ENCODE peak calls at places on chromosomes 12 and 14, in ten cellular contexts. U is caudate nucleus; Z is aorta; L is astrocyte; J is heart left ventricle; B is neural progenitor cell; K is fibroblast of lung; C is GM12878; W is AG04450; V is naive thymus-derived CD4-positive, alpha-beta T cell. S is an unnamed sample.

GRCh38 chr12:3046441-3047200 is 30.6 kb upstream of the TSPAN9 start:
- DNase-seq in U (no peak), Z (no peak), L (no peak), J (peak), B (no peak), K (peak), C (no peak), W (no peak), V (no peak), S (no peak)

GRCh38 chr12:739349-739748 is 13.0 kb upstream of the WNK1 start:
- DNase-seq in U (no peak), Z (no peak), L (no peak), J (no peak), B (no peak), K (no peak), C (no peak), W (no peak), V (no peak), S (no peak)

GRCh38 chr12:132190012-132190755 is 45.9 kb downstream of the NOC4L start:
- DNase-seq in U (no peak), Z (no peak), L (no peak), J (peak), B (peak), K (no peak), C (no peak), W (no peak), V (no peak), S (no peak)

GRCh38 chr14:95136631-95137030 is 20.7 kb downstream of the DICER1 start:
- DNase-seq in U (no peak), Z (no peak), L (peak), J (no peak), B (no peak), K (no peak), C (no peak), W (no peak), V (no peak), S (no peak)

GRCh38 chr12:47095446-47096236 is 15.9 kb upstream of the AMIGO2 start:
- DNase-seq in U (no peak), Z (no peak), L (peak), J (no peak), B (no peak), K (peak), C (no peak), W (peak), V (no peak), S (peak)

GRCh38 chr12:86683568-86683991 is 427.4 kb upstream of the MGAT4C start:
- DNase-seq in U (no peak), Z (no peak), L (peak), J (no peak), B (no peak), K (peak), C (no peak), W (peak), V (no peak), S (peak)

GRCh38 chr12:53798575-53798974 is 46.8 kb upstream of the CISTR start:
- DNase-seq in U (peak), Z (no peak), L (no peak), J (no peak), B (no peak), K (no peak), C (no peak), W (no peak), V (no peak), S (no peak)

GRCh38 chr14:70812124-70812818 is 3.0 kb upstream of the MAP3K9 start:
- DNase-seq in U (no peak), Z (no peak), L (no peak), J (no peak), B (no peak), K (no peak), C (no peak), W (no peak), V (no peak), S (no peak)

GRCh38 chr12:41185946-41186345 is 2.2 kb upstream of the PDZRN4 start:
- DNase-seq in U (no peak), Z (no peak), L (no peak), J (no peak), B (no peak), K (no peak), C (no peak), W (no peak), V (no peak), S (no peak)

GRCh38 chr12:26319511-26319910 is 124.1 kb downstream of the SSPN start:
- DNase-seq in U (no peak), Z (peak), L (peak), J (peak), B (no peak), K (peak), C (no peak), W (peak), V (no peak), S (peak)

GRCh38 chr12:132772551-132772950 is 10.9 kb upstream of the ANKLE2 start:
- DNase-seq in U (no peak), Z (peak), L (no peak), J (no peak), B (no peak), K (no peak), C (no peak), W (no peak), V (no peak), S (no peak)

GRCh38 chr14:61578745-61579144 is 116.6 kb upstream of the HIF1A start:
- DNase-seq in U (no peak), Z (no peak), L (peak), J (no peak), B (no peak), K (peak), C (no peak), W (no peak), V (no peak), S (no peak)

GRCh38 chr12:130457215-130457614 is 119.5 kb downstream of the PIWIL1 start:
- DNase-seq in U (no peak), Z (no peak), L (no peak), J (no peak), B (no peak), K (no peak), C (no peak), W (no peak), V (no peak), S (no peak)

GRCh38 chr12:752673-753400 is 458 bp downstream of the WNK1 start:
- DNase-seq in U (peak), Z (peak), L (no peak), J (peak), B (peak), K (peak), C (no peak), W (no peak), V (no peak), S (peak)

GRCh38 chr12:65565601-65566560 is 258.4 kb upstream of the HMGA2 start:
- DNase-seq in U (no peak), Z (no peak), L (peak), J (no peak), B (no peak), K (peak), C (no peak), W (peak), V (no peak), S (peak)

GRCh38 chr14:61581955-61582615 is 113.2 kb upstream of the HIF1A start:
- DNase-seq in U (no peak), Z (no peak), L (peak), J (no peak), B (no peak), K (peak), C (no peak), W (no peak), V (no peak), S (no peak)

GRCh38 chr12:66668311-66668710 is 10.6 kb downstream of the GRIP1 start:
- DNase-seq in U (no peak), Z (no peak), L (no peak), J (no peak), B (no peak), K (peak), C (no peak), W (no peak), V (no peak), S (no peak)

GRCh38 chr14:76926521-76927251 is 100.5 kb downstream of the LRRC74A start:
- DNase-seq in U (peak), Z (peak), L (no peak), J (peak), B (peak), K (peak), C (no peak), W (no peak), V (peak), S (peak)

GRCh38 chr12:131153016-131153415 is 199.3 kb downstream of the ADGRD1 start:
- DNase-seq in U (no peak), Z (no peak), L (no peak), J (no peak), B (no peak), K (no peak), C (no peak), W (no peak), V (no peak), S (no peak)

GRCh38 chr12:132986885-132987225 is 688 bp downstream of the ZNF26 start:
- DNase-seq in U (no peak), Z (no peak), L (peak), J (no peak), B (peak), K (peak), C (no peak), W (no peak), V (no peak), S (peak)

GRCh38 chr12:103077108-103077773 is 119.8 kb downstream of the ASCL1 start:
- DNase-seq in U (no peak), Z (no peak), L (no peak), J (no peak), B (no peak), K (no peak), C (no peak), W (no peak), V (no peak), S (no peak)

GRCh38 chr12:46366771-46367170 is 5.8 kb downstream of the SLC38A2 start:
- DNase-seq in U (no peak), Z (no peak), L (no peak), J (no peak), B (no peak), K (no peak), C (no peak), W (no peak), V (no peak), S (no peak)

GRCh38 chr12:124551268-124552144 is 15.9 kb downstream of the NCOR2 start:
- DNase-seq in U (no peak), Z (peak), L (no peak), J (peak), B (peak), K (no peak), C (no peak), W (no peak), V (no peak), S (no peak)

GRCh38 chr12:30965613-30965985 is 39.1 kb downstream of the TSPAN11 start:
- DNase-seq in U (no peak), Z (no peak), L (no peak), J (peak), B (no peak), K (no peak), C (no peak), W (no peak), V (no peak), S (no peak)

GRCh38 chr12:26704214-26704613 is 128.8 kb downstream of the ITPR2 start:
- DNase-seq in U (no peak), Z (no peak), L (no peak), J (no peak), B (no peak), K (no peak), C (no peak), W (no peak), V (no peak), S (no peak)

GRCh38 chr12:11879306-11879705 is 191.4 kb upstream of the BCL2L14 start:
- DNase-seq in U (no peak), Z (no peak), L (peak), J (no peak), B (no peak), K (peak), C (no peak), W (peak), V (no peak), S (no peak)

GRCh38 chr14:100900837-100901390 is 2.6 kb downstream of the RTL1 start:
- DNase-seq in U (no peak), Z (no peak), L (no peak), J (peak), B (peak), K (peak), C (no peak), W (no peak), V (no peak), S (no peak)

GRCh38 chr14:64303471-64303917 is 9.3 kb upstream of the ESR2 start:
- DNase-seq in U (no peak), Z (no peak), L (peak), J (no peak), B (peak), K (peak), C (peak), W (no peak), V (peak), S (no peak)

GRCh38 chr14:89351364-89351957 is 65.6 kb downstream of the FOXN3 start:
- DNase-seq in U (no peak), Z (no peak), L (peak), J (no peak), B (peak), K (peak), C (peak), W (no peak), V (peak), S (no peak)

GRCh38 chr12:54300732-54301427 is at the start of gene NFE2:
- DNase-seq in U (no peak), Z (peak), L (peak), J (peak), B (peak), K (peak), C (no peak), W (peak), V (no peak), S (peak)

GRCh38 chr12:3685813-3686212 is 67.1 kb downstream of the CRACR2A start:
- DNase-seq in U (no peak), Z (no peak), L (no peak), J (no peak), B (no peak), K (no peak), C (no peak), W (no peak), V (no peak), S (no peak)

GRCh38 chr12:19151298-19151697 is 21.8 kb downstream of the PLEKHA5 start:
- DNase-seq in U (no peak), Z (no peak), L (peak), J (no peak), B (no peak), K (peak), C (no peak), W (no peak), V (no peak), S (no peak)

GRCh38 chr12:27530157-27530922 is 6.3 kb downstream of the PPFIBP1 start:
- DNase-seq in U (no peak), Z (no peak), L (no peak), J (no peak), B (peak), K (no peak), C (no peak), W (no peak), V (no peak), S (no peak)

GRCh38 chr12:41701943-41702601 is 442.6 kb downstream of the GXYLT1 start:
- DNase-seq in U (no peak), Z (no peak), L (no peak), J (no peak), B (no peak), K (no peak), C (no peak), W (no peak), V (no peak), S (no peak)

GRCh38 chr12:132707241-132707640 is 3.4 kb upstream of the PGAM5 start:
- DNase-seq in U (no peak), Z (no peak), L (no peak), J (no peak), B (peak), K (no peak), C (no peak), W (no peak), V (no peak), S (no peak)

GRCh38 chr14:95217391-95217900 is 60.1 kb upstream of the DICER1 start:
- DNase-seq in U (no peak), Z (no peak), L (no peak), J (no peak), B (no peak), K (peak), C (no peak), W (no peak), V (no peak), S (no peak)

GRCh38 chr12:71160585-71160984 is 2.8 kb upstream of the TSPAN8 start:
- DNase-seq in U (no peak), Z (no peak), L (peak), J (no peak), B (no peak), K (peak), C (no peak), W (no peak), V (no peak), S (no peak)

GRCh38 chr12:110256780-110257431 is 24.1 kb upstream of the ATP2A2 start:
- DNase-seq in U (no peak), Z (peak), L (no peak), J (peak), B (no peak), K (no peak), C (no peak), W (no peak), V (no peak), S (no peak)

GRCh38 chr14:80100681-80101080 is 110.6 kb downstream of the DIO2 start:
- DNase-seq in U (no peak), Z (no peak), L (no peak), J (no peak), B (no peak), K (no peak), C (no peak), W (no peak), V (no peak), S (no peak)
- H3K27ac ChIP-seq in U (no peak), Z (no peak), L (no peak), J (no peak), B (no peak), K (no peak), C (no peak), W (no peak), V (no peak), S (no peak)

DNA sequence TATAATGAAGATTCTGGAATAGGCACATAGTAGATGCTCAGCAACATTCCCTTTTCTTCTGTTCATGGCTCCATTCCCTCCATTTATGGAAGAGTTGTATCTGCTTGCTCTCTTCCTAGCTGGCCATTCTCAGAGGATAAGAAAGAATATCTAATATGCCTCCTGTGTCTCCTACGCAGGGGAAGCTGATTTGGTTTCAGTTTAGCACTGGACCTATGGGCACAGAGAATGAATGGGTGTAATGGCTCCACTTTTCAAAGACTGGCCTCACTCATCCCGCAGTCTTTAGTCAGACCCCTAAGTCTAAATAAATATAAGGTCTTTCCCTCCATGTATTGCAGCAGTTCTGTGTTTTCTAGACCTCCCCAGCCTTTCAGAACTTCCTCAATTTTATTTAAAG is 2.0 kb downstream of the PKP2 start:
- DNase-seq in U (no peak), Z (no peak), L (no peak), J (no peak), B (no peak), K (no peak), C (no peak), W (no peak), V (no peak), S (no peak)
- H3K27ac ChIP-seq in U (no peak), Z (no peak), L (no peak), J (peak), B (no peak), K (no peak), C (no peak), W (no peak), V (no peak), S (no peak)

GRCh38 chr12:118190266-118190665 is 54.3 kb downstream of the PEBP1 start:
- DNase-seq in U (peak), Z (no peak), L (peak), J (no peak), B (peak), K (peak), C (no peak), W (no peak), V (no peak), S (peak)

GRCh38 chr12:118188690-118189371 is 52.9 kb downstream of the PEBP1 start:
- DNase-seq in U (peak), Z (peak), L (peak), J (no peak), B (no peak), K (peak), C (no peak), W (peak), V (no peak), S (peak)

GRCh38 chr12:118187746-118188390 is 51.9 kb downstream of the PEBP1 start:
- DNase-seq in U (no peak), Z (no peak), L (no peak), J (no peak), B (no peak), K (peak), C (no peak), W (no peak), V (no peak), S (no peak)

GRCh38 chr12:118193477-118193876 is 57.6 kb downstream of the PEBP1 start:
- DNase-seq in U (no peak), Z (no peak), L (no peak), J (no peak), B (no peak), K (no peak), C (no peak), W (no peak), V (no peak), S (no peak)

DNA sequence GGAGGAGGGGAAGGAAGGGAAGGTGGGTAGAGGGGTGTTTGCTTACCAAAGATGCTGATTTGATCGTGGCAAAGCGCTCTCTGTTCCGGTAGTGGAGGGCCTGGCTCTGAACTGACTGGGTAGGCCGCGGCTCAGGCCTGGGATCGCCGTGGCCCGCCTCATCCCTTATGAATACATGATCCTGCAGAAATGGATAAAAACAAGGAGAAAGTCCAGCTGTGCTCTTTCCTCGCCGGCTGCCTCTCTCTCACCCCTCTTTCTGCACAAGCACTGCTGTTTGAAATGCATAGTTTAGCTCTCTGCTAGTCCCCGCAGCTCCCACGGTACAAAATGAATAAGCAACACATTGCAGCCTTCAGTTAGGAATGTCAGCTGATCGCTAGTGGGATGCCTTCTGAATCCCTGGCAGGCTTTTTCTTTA is 53.8 kb downstream of the PEBP1 start:
- DNase-seq in U (peak), Z (no peak), L (peak), J (no peak), B (peak), K (peak), C (no peak), W (peak), V (no peak), S (peak)
- H3K27ac ChIP-seq in U (peak), Z (peak), L (peak), J (peak), B (peak), K (peak), C (no peak), W (peak), V (no peak), S (peak)

DNA sequence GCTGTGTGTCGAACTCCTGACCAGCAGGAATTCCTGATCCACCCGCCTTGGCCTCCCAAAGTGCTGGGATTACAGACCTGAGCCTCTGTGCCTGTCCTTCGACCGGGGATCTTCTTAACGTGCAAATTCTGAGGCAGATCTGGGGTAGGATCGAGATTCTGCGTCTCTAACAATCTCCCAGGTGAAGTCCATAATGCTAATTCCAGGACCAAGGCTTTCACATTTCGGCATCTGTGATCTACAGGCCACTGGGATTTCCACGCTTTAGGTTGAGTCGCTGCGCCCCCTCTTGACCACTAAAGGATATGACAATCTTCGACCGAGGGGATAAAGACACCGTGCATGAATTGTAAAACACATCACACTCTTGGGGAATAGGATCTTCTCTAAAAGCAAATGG is 24.8 kb downstream of the FOS start:
- DNase-seq in U (peak), Z (no peak), L (peak), J (peak), B (peak), K (peak), C (no peak), W (no peak), V (peak), S (peak)
- H3K27ac ChIP-seq in U (no peak), Z (no peak), L (no peak), J (peak), B (no peak), K (no peak), C (no peak), W (no peak), V (no peak), S (no peak)

S was measured in brain microvascular endothelial cell.